ENCODE peak calls at places on chromosome 12, in six cellular contexts. Y, P, L, J, E and N are unnamed samples.

GRCh38 chr12:56115329-56115728 is 1.1 kb upstream of the RPL41 start:
- DNase-seq in Y (no peak), P (no peak), J (no peak), E (no peak), L (no peak), N (no peak)

GRCh38 chr12:112939761-112940357 is 1.6 kb downstream of the OAS3 start:
- DNase-seq in Y (no peak), L (no peak), J (no peak), E (no peak), P (no peak), N (no peak)

GRCh38 chr12:54611715-54612116 is 23.0 kb downstream of the LACRT start:
- DNase-seq in Y (no peak), P (no peak), L (no peak), E (no peak), J (no peak), N (no peak)

GRCh38 chr12:12398026-12398859 is 41.4 kb downstream of the BORCS5 start:
- DNase-seq in L (no peak), Y (no peak), P (no peak), E (peak; percentile 83), J (peak; percentile 41), N (no peak)

GRCh38 chr12:99810718-99811593 is 163.4 kb downstream of the GARIN6 start:
- DNase-seq in J (no peak), E (no peak), P (no peak), Y (no peak), L (no peak), N (no peak)

GRCh38 chr12:4330203-4330602 is 9.2 kb downstream of the TIGAR start:
- DNase-seq in Y (no peak), E (no peak), L (no peak), P (no peak), J (no peak), N (no peak)

GRCh38 chr12:32273712-32274111 is 125.6 kb upstream of the FGD4 start:
- DNase-seq in E (no peak), L (peak; percentile 41), J (no peak), P (peak; percentile 61), Y (peak; percentile 68), N (no peak)

GRCh38 chr12:104177336-104177662 is 38.3 kb upstream of the TXNRD1 start:
- DNase-seq in E (no peak), Y (no peak), J (no peak), L (no peak), P (no peak), N (no peak)

GRCh38 chr12:32477714-32478113 is 78.4 kb downstream of the FGD4 start:
- DNase-seq in J (no peak), P (no peak), Y (no peak), E (no peak), L (no peak), N (no peak)

GRCh38 chr12:95718001-95718400 is 72.6 kb downstream of the NTN4 start:
- DNase-seq in L (no peak), P (no peak), E (no peak), Y (no peak), J (no peak), N (no peak)